ENCODE peak calls at places on chromosomes 7 and 10, in seven cellular contexts. X, H, O, F, L, Q and U are unnamed samples.

GRCh38 chr10:107081644-107082043 is 82.9 kb downstream of the SORCS1 start:
- DNase-seq in X (no peak), F (no peak), L (no peak), H (no peak), Q (no peak), O (no peak), U (no peak)

GRCh38 chr10:32410569-32410968 is 35.4 kb upstream of the CCDC7 start:
- DNase-seq in F (no peak), O (no peak), Q (no peak), X (no peak), L (no peak), H (no peak), U (no peak)

GRCh38 chr10:17073720-17074547 is 55.7 kb downstream of the CUBN start:
- DNase-seq in Q (no peak), O (no peak), H (no peak), X (no peak), L (no peak), F (peak; percentile 50), U (no peak)

GRCh38 chr7:115078851-115079250 is 157.0 kb downstream of the MDFIC start:
- DNase-seq in L (no peak), F (no peak), Q (no peak), H (no peak), X (no peak), O (no peak), U (no peak)

GRCh38 chr10:6406220-6407033 is 173.6 kb downstream of the PRKCQ start:
- DNase-seq in L (no peak), H (no peak), F (peak; percentile 66), Q (peak; percentile 8), O (peak; percentile 72), X (peak; percentile 43), U (no peak)

GRCh38 chr10:73859441-73860049 is 14.8 kb downstream of the CAMK2G start:
- DNase-seq in F (peak; percentile 44), H (no peak), X (no peak), O (peak; percentile 66), L (no peak), Q (no peak), U (peak; percentile 74)

GRCh38 chr7:34687529-34687928 is 29.5 kb downstream of the NPSR1 start:
- DNase-seq in Q (no peak), X (no peak), O (no peak), H (no peak), F (no peak), L (no peak), U (no peak)

GRCh38 chr10:14573666-14574261 is 200.9 kb downstream of the FAM107B start:
- DNase-seq in X (no peak), L (no peak), Q (no peak), F (peak; percentile 73), O (no peak), H (no peak), U (no peak)

GRCh38 chr10:59172567-59172966 is 3.9 kb upstream of the PHYHIPL start:
- DNase-seq in O (no peak), L (no peak), Q (no peak), H (no peak), F (no peak), X (no peak), U (no peak)

GRCh38 chr10:23338155-23338828 is 6.3 kb downstream of the C10orf67 start:
- DNase-seq in F (peak; percentile 70), L (no peak), O (no peak), Q (no peak), H (no peak), X (peak; percentile 10), U (no peak)

GRCh38 chr7:113480537-113480936 is 362.2 kb upstream of the SMIM30 start:
- DNase-seq in L (no peak), O (no peak), X (no peak), H (no peak), Q (no peak), F (no peak), U (no peak)

GRCh38 chr10:131311661-131312260 is at the start of gene TCERG1L:
- DNase-seq in H (peak; percentile 74), F (no peak), X (no peak), Q (no peak), O (no peak), L (no peak), U (no peak)

GRCh38 chr7:127903913-127904705 is 127.1 kb downstream of the LRRC4 start:
- DNase-seq in H (no peak), L (no peak), X (no peak), F (peak; percentile 36), O (peak; percentile 72), Q (no peak), U (no peak)
- H3K4me3 ChIP-seq in H (no peak overlapping the region), L (no peak overlapping the region), X (no peak overlapping the region), F (no peak overlapping the region), O (peak overlapping the region; percentile 54), Q (no peak overlapping the region), U (no peak overlapping the region)

GRCh38 chr10:97185326-97186058 is at the start of gene SLIT1:
- DNase-seq in O (no peak), F (no peak), Q (no peak), H (peak; percentile 68), X (no peak), L (no peak), U (no peak)
- H3K4me3 ChIP-seq in O (no peak within 1 kb of the TSS), F (no peak within 1 kb of the TSS), Q (peak within 1 kb of the TSS; percentile 46), H (peak within 1 kb of the TSS; percentile 45), X (no peak within 1 kb of the TSS), L (peak within 1 kb of the TSS; percentile 6), U (no peak within 1 kb of the TSS)

GRCh38 chr10:44258019-44258418 is 126.9 kb downstream of the CXCL12 start:
- DNase-seq in X (no peak), L (no peak), O (no peak), Q (no peak), H (no peak), F (peak; percentile 33), U (no peak)

GRCh38 chr10:44259090-44259874 is 125.6 kb downstream of the CXCL12 start:
- DNase-seq in H (no peak), F (no peak), L (no peak), O (no peak), X (no peak), Q (no peak), U (no peak)

GRCh38 chr10:44258460-44259089 is 126.3 kb downstream of the CXCL12 start:
- DNase-seq in O (no peak), H (no peak), L (no peak), Q (no peak), X (no peak), F (no peak), U (no peak)

GRCh38 chr10:44249490-44249889 is 135.4 kb downstream of the CXCL12 start:
- DNase-seq in Q (no peak), F (no peak), H (no peak), O (no peak), X (no peak), L (no peak), U (no peak)

DNA sequence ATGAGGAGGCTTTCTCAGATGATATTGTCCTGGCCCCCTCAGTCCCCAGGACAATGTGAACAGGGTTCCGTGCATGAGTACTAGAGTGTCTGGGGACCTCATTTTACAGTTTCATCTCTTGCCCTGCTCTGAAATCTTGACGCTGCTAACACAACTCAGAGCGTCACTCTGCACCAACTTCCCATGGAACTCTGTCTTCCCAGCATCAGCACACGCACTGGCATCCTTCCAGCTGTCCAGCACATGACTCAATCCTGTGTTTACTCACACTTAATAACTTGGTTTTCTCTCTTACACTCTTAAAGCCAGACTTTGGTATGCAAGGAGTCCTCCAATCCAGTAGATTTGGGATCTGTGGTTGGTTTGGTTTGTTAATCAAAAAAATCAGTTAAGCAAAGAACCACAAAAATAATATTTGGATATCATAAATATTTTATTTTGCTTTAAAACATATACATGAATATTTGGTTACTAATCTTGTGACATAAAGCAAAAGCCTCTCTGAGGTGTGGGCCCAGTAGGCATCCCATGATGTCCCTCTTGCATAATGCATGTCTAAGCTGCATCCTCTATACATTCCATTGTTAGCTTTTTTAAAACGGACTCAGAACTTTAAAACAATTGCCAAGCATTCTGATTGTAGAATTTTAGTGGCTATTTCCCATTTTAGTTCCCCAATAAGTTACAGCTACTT is 131.0 kb downstream of the CXCL12 start:
- DNase-seq in H (no peak), O (no peak), Q (no peak), F (peak; percentile 92), L (no peak), X (no peak), U (no peak)
- H3K4me3 ChIP-seq in H (no peak overlapping the region), O (no peak overlapping the region), Q (no peak overlapping the region), F (no peak overlapping the region), L (no peak overlapping the region), X (no peak overlapping the region), U (no peak overlapping the region)

DNA sequence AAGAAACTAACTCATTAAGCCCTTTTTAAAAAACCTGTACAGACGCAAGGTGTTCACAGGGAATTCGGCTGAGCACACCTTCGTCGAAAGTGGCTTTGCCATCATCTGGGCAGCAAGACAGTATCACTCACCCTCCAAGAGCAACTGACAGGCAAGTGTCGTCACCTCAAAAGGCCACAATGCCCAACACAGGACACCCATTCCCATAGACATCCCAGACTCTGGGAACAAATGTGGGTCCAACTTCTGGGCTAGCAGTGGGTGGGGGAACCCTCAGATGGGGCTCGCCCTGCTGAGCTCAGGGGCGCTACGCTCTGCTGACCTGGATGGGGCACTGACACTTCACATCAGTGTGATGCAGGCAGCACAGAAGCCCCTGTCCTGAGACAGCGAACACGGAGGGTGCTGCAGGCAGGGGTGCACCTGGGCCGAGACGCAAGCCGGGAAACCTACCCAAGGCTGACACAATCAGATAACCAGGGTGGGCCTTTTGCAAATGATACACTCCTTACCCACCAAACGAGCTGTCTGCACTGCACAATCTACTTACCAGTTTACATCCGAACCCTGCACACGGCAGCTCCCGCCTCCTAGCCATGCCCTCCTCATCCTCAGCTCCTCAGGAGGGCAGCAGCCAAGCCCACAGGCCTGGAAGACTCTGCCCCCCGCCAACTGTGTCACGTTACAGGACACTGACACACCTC is 1.7 kb downstream of the DIP2C start:
- DNase-seq in F (no peak), X (no peak), H (no peak), Q (no peak), L (no peak), O (no peak), U (no peak)
- H3K4me3 ChIP-seq in F (peak overlapping the region; percentile 85), X (no peak overlapping the region), H (no peak overlapping the region), Q (peak overlapping the region; percentile 92), L (peak overlapping the region; percentile 89), O (no peak overlapping the region), U (no peak overlapping the region)

DNA sequence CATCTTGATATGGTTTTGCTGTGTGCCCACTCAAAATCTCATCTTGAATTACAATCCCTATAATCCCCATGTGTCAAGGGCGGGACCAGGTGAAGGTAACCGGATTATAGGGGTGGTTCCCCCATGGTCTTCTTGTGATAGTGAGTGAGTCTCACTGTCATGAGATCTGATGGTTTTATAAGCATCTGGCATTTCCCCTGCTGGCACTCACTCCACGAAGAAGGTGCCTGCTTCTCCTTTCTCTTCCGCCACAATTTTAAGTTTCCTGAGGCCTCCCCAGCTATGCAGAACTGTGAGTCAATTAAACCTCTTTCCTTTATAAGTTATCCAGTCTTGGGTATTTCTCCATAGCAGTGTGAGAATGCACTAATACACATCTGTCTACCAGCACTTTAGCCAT is 109.5 kb upstream of the SDK1 start:
- DNase-seq in H (no peak), X (no peak), F (no peak), Q (no peak), L (no peak), O (no peak), U (no peak)
- H3K4me3 ChIP-seq in H (no peak overlapping the region), X (no peak overlapping the region), F (no peak overlapping the region), Q (no peak overlapping the region), L (no peak overlapping the region), O (no peak overlapping the region), U (no peak overlapping the region)